ENCODE peak calls at places on chromosomes 2 and 18, in six cellular contexts. H is right atrium auricular region, K is heart left ventricle, D is psoas muscle, J is HCT116, I is cardiac muscle cell. B is an unnamed sample. For H3K36me3, the result is how much of the 10 kb centered on the place peaks cover.

GRCh38 chr18:8037296-8037695 is 470.2 kb downstream of the PTPRM start:
- DNase-seq in H (no peak), K (no peak), D (no peak), J (no peak), I (no peak), B (no peak)

GRCh38 chr18:68391801-68392200 is 323.1 kb downstream of the TMX3 start:
- DNase-seq in H (no peak), K (no peak), D (no peak), J (no peak), I (no peak), B (no peak)

GRCh38 chr2:128413718-128414341 is 95.2 kb upstream of the HS6ST1 start:
- DNase-seq in H (no peak), K (peak), D (no peak), J (no peak), I (no peak), B (no peak)

GRCh38 chr2:8122506-8122898 is 559.4 kb upstream of the ID2 start:
- DNase-seq in H (no peak), K (peak), D (no peak), J (no peak), I (no peak), B (no peak)

GRCh38 chr18:53906681-53907080 is 317.8 kb downstream of the MBD2 start:
- DNase-seq in H (no peak), K (peak), D (no peak), J (no peak), I (peak), B (no peak)

GRCh38 chr2:11681722-11682589 is 12.0 kb upstream of the NTSR2 start:
- DNase-seq in H (no peak), K (no peak), D (peak), J (peak), I (peak), B (no peak)

GRCh38 chr2:11869423-11869991 is 123.1 kb downstream of the LPIN1 start:
- DNase-seq in H (peak), K (no peak), D (no peak), J (no peak), I (no peak), B (no peak)

GRCh38 chr2:148701039-148701438 is 56.5 kb downstream of the EPC2 start:
- DNase-seq in H (no peak), K (no peak), D (no peak), J (no peak), I (no peak), B (no peak)

GRCh38 chr2:9768388-9768787 is 74.9 kb upstream of the TAF1B start:
- DNase-seq in H (no peak), K (no peak), D (no peak), J (no peak), I (peak), B (no peak)

GRCh38 chr2:74760875-74761630 is 72.9 kb upstream of the HK2 start:
- DNase-seq in H (no peak), K (no peak), D (no peak), J (no peak), I (no peak), B (peak)

GRCh38 chr2:46241344-46241743 is 55.9 kb upstream of the EPAS1 start:
- DNase-seq in H (no peak), K (no peak), D (no peak), J (no peak), I (no peak), B (no peak)

GRCh38 chr2:174522553-174522952 is 35.7 kb upstream of the GPR155 start:
- DNase-seq in H (no peak), K (no peak), D (no peak), J (no peak), I (no peak), B (no peak)

GRCh38 chr2:155872396-155872795 is 460.1 kb downstream of the NR4A2 start:
- DNase-seq in H (no peak), K (no peak), D (no peak), J (no peak), I (no peak), B (no peak)

GRCh38 chr2:137963535-137964065 is 673 bp upstream of the HNMT start:
- DNase-seq in H (no peak), K (no peak), D (no peak), J (no peak), I (no peak), B (no peak)
- H3K4me3 ChIP-seq in H (peak), K (peak), D (peak), J (no peak), I (no peak), B (peak)

GRCh38 chr2:117982376-117983033 is 31.4 kb downstream of the CCDC93 start:
- DNase-seq in H (no peak), K (no peak), D (no peak), J (no peak), I (peak), B (no peak)
- TF ChIP-seq CTCF in H (no peak), K (no peak), D (no peak), J (no peak), I (peak), B (no peak)

GRCh38 chr2:201275069-201275468 is 14.7 kb downstream of the CASP8 start:
- DNase-seq in H (no peak), K (no peak), D (no peak), J (no peak), I (no peak), B (no peak)
- H3K36me3 ChIP-seq in H (under half), K (half or more), D (under half), J (under half), I (under half), B (half or more)

GRCh38 chr18:713135-713490 is 683 bp upstream of the ENOSF1 start:
- DNase-seq in H (peak), K (no peak), D (no peak), J (no peak), I (no peak), B (no peak)
- H3K4me3 ChIP-seq in H (peak), K (peak), D (peak), J (no peak), I (no peak), B (peak)